ENCODE peak calls at places on chromosomes 13 and 19, in seven cellular contexts. One of them, this sample, is unnamed.

GRCh38 chr13:32642316-32642715 is 56.1 kb downstream of the PDS5B start:
- DNase-seq in OCI-LY7: no peak
- DNase-seq in neural progenitor cell: no peak
- DNase-seq in body of pancreas: no peak
- DNase-seq in adrenal gland: no peak
- DNase-seq in lung: no peak
- DNase-seq in DND-41: no peak
- DNase-seq in this sample: no peak

GRCh38 chr19:7680606-7681335 is at the start of gene TRAPPC5:
- DNase-seq in OCI-LY7: peak; percentile 93
- DNase-seq in neural progenitor cell: peak; percentile 96
- DNase-seq in body of pancreas: peak; percentile 86
- DNase-seq in adrenal gland: peak; percentile 82
- DNase-seq in lung: peak; percentile 81
- DNase-seq in DND-41: peak; percentile 89
- DNase-seq in this sample: peak; percentile 97

GRCh38 chr13:34013061-34013460 is 195.1 kb downstream of the RFC3 start:
- DNase-seq in OCI-LY7: no peak
- DNase-seq in neural progenitor cell: no peak
- DNase-seq in body of pancreas: no peak
- DNase-seq in adrenal gland: no peak
- DNase-seq in lung: no peak
- DNase-seq in DND-41: no peak
- DNase-seq in this sample: no peak

GRCh38 chr13:109345433-109345941 is 440.9 kb downstream of the IRS2 start:
- DNase-seq in OCI-LY7: no peak
- DNase-seq in neural progenitor cell: no peak
- DNase-seq in body of pancreas: no peak
- DNase-seq in adrenal gland: no peak
- DNase-seq in lung: no peak
- DNase-seq in DND-41: no peak
- DNase-seq in this sample: no peak

GRCh38 chr13:37869756-37870488 is at the start of gene TRPC4:
- DNase-seq in OCI-LY7: no peak
- DNase-seq in neural progenitor cell: peak; percentile 86
- DNase-seq in body of pancreas: peak; percentile 63
- DNase-seq in adrenal gland: peak; percentile 21
- DNase-seq in lung: no peak
- DNase-seq in DND-41: no peak
- DNase-seq in this sample: peak; percentile 68

GRCh38 chr13:21465710-21466160 is 6.6 kb upstream of the ZDHHC20 start:
- DNase-seq in OCI-LY7: no peak
- DNase-seq in neural progenitor cell: peak; percentile 68
- DNase-seq in body of pancreas: peak; percentile 31
- DNase-seq in adrenal gland: no peak
- DNase-seq in lung: no peak
- DNase-seq in DND-41: no peak
- DNase-seq in this sample: no peak

GRCh38 chr13:114177245-114178010 is 1.6 kb upstream of the CFAP97D2 start:
- DNase-seq in OCI-LY7: no peak
- DNase-seq in neural progenitor cell: no peak
- DNase-seq in body of pancreas: no peak
- DNase-seq in adrenal gland: no peak
- DNase-seq in lung: no peak
- DNase-seq in DND-41: no peak
- DNase-seq in this sample: no peak

GRCh38 chr19:49565261-49565660 is 15.1 kb downstream of the NOSIP start:
- DNase-seq in OCI-LY7: no peak
- DNase-seq in neural progenitor cell: no peak
- DNase-seq in body of pancreas: peak; percentile 59
- DNase-seq in adrenal gland: peak; percentile 60
- DNase-seq in lung: no peak
- DNase-seq in DND-41: no peak
- DNase-seq in this sample: no peak

GRCh38 chr13:100954430-100955361 is 280.1 kb upstream of the TMTC4 start:
- DNase-seq in OCI-LY7: no peak
- DNase-seq in neural progenitor cell: no peak
- DNase-seq in body of pancreas: no peak
- DNase-seq in adrenal gland: no peak
- DNase-seq in lung: no peak
- DNase-seq in DND-41: no peak
- DNase-seq in this sample: no peak

DNA sequence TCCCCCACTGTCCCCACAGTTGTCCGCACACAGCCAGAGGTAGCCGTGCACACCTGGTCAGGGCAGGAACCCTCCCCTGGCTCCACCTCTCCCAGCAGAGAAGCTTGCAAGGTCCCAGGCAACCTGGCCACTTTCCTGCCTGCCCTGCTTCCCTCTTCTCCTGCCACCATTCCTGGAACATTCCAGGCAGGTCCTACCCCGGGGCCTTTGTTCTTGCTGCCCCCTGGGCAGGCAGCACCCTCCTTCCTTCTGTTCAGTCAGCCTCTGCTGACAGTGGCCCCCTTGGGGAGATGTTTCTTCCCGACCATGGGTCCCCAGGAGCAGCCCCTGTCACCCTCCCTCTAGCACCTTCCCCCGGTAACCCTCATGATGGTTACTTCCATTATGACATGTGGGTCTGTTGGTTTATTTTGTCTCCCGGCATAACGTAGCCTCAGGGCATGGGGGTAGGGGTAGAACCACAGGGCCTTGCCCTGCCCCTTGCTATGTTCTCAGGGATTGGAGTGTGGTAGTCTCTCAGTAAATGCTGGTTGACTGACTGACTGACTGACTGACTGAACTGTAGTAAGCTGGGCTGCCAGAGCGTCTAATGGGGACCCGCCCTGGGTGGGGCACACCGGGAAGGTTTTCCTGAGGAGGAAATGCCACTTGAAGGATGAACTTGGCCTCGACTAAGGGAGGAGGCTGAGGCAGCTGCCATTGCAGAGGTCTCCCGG is 10.8 kb downstream of the PAK4 start:
- DNase-seq in OCI-LY7: no peak
- DNase-seq in neural progenitor cell: no peak
- DNase-seq in body of pancreas: no peak
- DNase-seq in adrenal gland: no peak
- DNase-seq in lung: no peak
- DNase-seq in DND-41: no peak
- DNase-seq in this sample: no peak
- H3K27ac ChIP-seq in OCI-LY7: no peak overlapping the region
- H3K27ac ChIP-seq in neural progenitor cell: no peak overlapping the region
- H3K27ac ChIP-seq in body of pancreas: peak overlapping the region; percentile 21
- H3K27ac ChIP-seq in adrenal gland: no peak overlapping the region
- H3K27ac ChIP-seq in lung: peak overlapping the region; percentile 65
- H3K27ac ChIP-seq in DND-41: no peak overlapping the region
- H3K27ac ChIP-seq in this sample: no peak overlapping the region

GRCh38 chr19:4066176-4066606 is 508 bp downstream of the ZBTB7A start:
- DNase-seq in OCI-LY7: no peak
- DNase-seq in neural progenitor cell: no peak
- DNase-seq in body of pancreas: no peak
- DNase-seq in adrenal gland: no peak
- DNase-seq in lung: no peak
- DNase-seq in DND-41: no peak
- DNase-seq in this sample: peak; percentile 89
- H3K4me1 ChIP-seq in OCI-LY7: peaks cover 45% of the 10 kb centered on the region
- H3K4me1 ChIP-seq in neural progenitor cell: peaks cover 13% of the 10 kb centered on the region
- H3K4me1 ChIP-seq in body of pancreas: peaks cover 43% of the 10 kb centered on the region
- H3K4me1 ChIP-seq in adrenal gland: peaks cover 40% of the 10 kb centered on the region
- H3K4me1 ChIP-seq in lung: peaks cover 4% of the 10 kb centered on the region
- H3K4me1 ChIP-seq in DND-41: peaks cover 40% of the 10 kb centered on the region
- H3K4me1 ChIP-seq in this sample: peaks cover 5% of the 10 kb centered on the region

DNA sequence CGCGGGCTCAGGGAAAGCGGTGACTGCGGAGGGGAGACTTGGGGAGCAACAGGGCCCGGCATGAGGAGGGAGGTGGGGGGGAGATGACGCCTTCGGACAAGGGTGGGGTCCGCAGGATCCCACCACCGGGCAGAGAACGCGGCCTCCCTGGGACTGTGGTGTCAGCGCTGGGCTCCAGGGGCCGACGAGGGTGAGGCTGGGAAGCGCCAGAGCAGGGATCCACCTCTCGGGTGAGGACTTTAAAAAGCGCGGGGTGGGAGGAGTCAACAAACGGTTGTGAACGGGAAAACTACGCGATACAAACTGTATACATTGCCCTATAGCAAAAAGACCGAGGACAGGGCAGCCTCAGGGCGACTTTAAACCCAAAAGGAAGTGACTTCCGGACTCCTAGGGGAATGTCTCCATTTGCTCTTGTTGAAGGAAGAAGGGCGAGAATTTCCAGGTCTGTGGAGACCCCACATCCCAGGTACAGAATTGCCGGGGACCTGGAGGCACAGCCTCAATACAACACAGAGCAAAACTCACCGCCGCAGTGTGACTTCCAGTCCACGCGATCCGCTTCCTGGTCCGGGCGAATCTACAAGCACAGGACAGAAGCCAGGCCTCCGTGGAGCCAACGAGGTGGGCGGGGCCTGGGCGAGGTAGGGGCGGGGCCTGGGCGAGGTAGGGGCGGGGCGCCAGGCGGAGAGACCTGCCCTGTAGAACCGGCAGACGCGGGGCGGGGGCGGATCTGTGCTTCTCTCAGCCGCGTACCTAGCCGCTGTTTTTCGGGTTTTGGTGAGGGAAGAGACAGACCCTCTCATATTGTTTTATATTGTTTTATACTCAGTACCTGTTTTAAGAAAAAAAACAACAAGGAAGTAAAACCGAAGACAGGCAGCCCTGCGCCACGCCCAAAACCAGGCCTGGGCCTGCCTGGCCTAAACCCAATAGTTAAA is at the start of gene ZNF888:
- DNase-seq in OCI-LY7: peak; percentile 88
- DNase-seq in neural progenitor cell: peak; percentile 92
- DNase-seq in body of pancreas: peak; percentile 92
- DNase-seq in adrenal gland: peak; percentile 93
- DNase-seq in lung: peak; percentile 92
- DNase-seq in DND-41: peak; percentile 89
- DNase-seq in this sample: peak; percentile 95
- H3K27ac ChIP-seq in OCI-LY7: peak within 1 kb of the TSS; percentile 54
- H3K27ac ChIP-seq in neural progenitor cell: peak within 1 kb of the TSS; percentile 4
- H3K27ac ChIP-seq in body of pancreas: peak within 1 kb of the TSS; percentile 79
- H3K27ac ChIP-seq in adrenal gland: peak within 1 kb of the TSS; percentile 84
- H3K27ac ChIP-seq in lung: peak within 1 kb of the TSS; percentile 98
- H3K27ac ChIP-seq in DND-41: peak within 1 kb of the TSS; percentile 80
- H3K27ac ChIP-seq in this sample: peak within 1 kb of the TSS; percentile 74

DNA sequence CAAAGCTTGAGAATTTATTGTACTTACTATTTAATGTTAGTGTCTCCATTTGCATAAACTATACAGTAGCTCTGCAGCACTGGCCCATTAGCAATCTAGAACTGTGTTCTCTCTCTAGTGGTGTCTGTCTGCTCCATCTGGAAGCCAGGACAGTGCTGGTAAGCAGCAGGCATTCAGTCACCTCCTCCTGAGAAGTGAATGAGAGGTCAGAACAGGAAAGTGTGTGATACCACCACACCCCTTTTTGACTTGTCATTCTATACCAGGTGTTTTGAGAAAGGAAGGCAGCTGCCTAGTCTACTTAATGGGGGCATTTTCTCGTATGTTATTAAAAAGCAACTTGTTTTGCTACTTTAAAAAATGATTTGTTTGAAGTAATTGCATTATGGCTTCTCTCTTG is 3.9 kb downstream of the COG3 start:
- DNase-seq in OCI-LY7: peak; percentile 7
- DNase-seq in neural progenitor cell: no peak
- DNase-seq in body of pancreas: no peak
- DNase-seq in adrenal gland: no peak
- DNase-seq in lung: no peak
- DNase-seq in DND-41: no peak
- DNase-seq in this sample: no peak
- H3K4me1 ChIP-seq in OCI-LY7: peaks cover 20% of the 10 kb centered on the region
- H3K4me1 ChIP-seq in neural progenitor cell: peaks cover 8% of the 10 kb centered on the region
- H3K4me1 ChIP-seq in body of pancreas: peaks cover 69% of the 10 kb centered on the region
- H3K4me1 ChIP-seq in adrenal gland: peaks cover 63% of the 10 kb centered on the region
- H3K4me1 ChIP-seq in lung: peaks cover 4% of the 10 kb centered on the region
- H3K4me1 ChIP-seq in DND-41: peaks cover 30% of the 10 kb centered on the region
- H3K4me1 ChIP-seq in this sample: peaks cover 3% of the 10 kb centered on the region

GRCh38 chr13:60410299-60410698 is 13.3 kb downstream of the TDRD3 start:
- DNase-seq in OCI-LY7: no peak
- DNase-seq in neural progenitor cell: no peak
- DNase-seq in body of pancreas: no peak
- DNase-seq in adrenal gland: no peak
- DNase-seq in lung: no peak
- DNase-seq in DND-41: no peak
- DNase-seq in this sample: no peak
- H3K27ac ChIP-seq in OCI-LY7: no peak overlapping the region
- H3K27ac ChIP-seq in neural progenitor cell: no peak overlapping the region
- H3K27ac ChIP-seq in body of pancreas: no peak overlapping the region
- H3K27ac ChIP-seq in adrenal gland: no peak overlapping the region
- H3K27ac ChIP-seq in lung: no peak overlapping the region
- H3K27ac ChIP-seq in DND-41: no peak overlapping the region
- H3K27ac ChIP-seq in this sample: no peak overlapping the region

GRCh38 chr13:36841411-36841810 is 22.4 kb downstream of the RFXAP start:
- DNase-seq in OCI-LY7: no peak
- DNase-seq in neural progenitor cell: no peak
- DNase-seq in body of pancreas: no peak
- DNase-seq in adrenal gland: no peak
- DNase-seq in lung: no peak
- DNase-seq in DND-41: no peak
- DNase-seq in this sample: no peak

GRCh38 chr13:36840718-36841250 is 21.8 kb downstream of the RFXAP start:
- DNase-seq in OCI-LY7: no peak
- DNase-seq in neural progenitor cell: no peak
- DNase-seq in body of pancreas: no peak
- DNase-seq in adrenal gland: no peak
- DNase-seq in lung: no peak
- DNase-seq in DND-41: no peak
- DNase-seq in this sample: no peak

GRCh38 chr13:36837354-36838092 is 18.5 kb downstream of the RFXAP start:
- DNase-seq in OCI-LY7: no peak
- DNase-seq in neural progenitor cell: no peak
- DNase-seq in body of pancreas: no peak
- DNase-seq in adrenal gland: no peak
- DNase-seq in lung: no peak
- DNase-seq in DND-41: no peak
- DNase-seq in this sample: no peak

GRCh38 chr13:36839981-36840380 is 21.0 kb downstream of the RFXAP start:
- DNase-seq in OCI-LY7: no peak
- DNase-seq in neural progenitor cell: no peak
- DNase-seq in body of pancreas: no peak
- DNase-seq in adrenal gland: no peak
- DNase-seq in lung: no peak
- DNase-seq in DND-41: no peak
- DNase-seq in this sample: no peak

DNA sequence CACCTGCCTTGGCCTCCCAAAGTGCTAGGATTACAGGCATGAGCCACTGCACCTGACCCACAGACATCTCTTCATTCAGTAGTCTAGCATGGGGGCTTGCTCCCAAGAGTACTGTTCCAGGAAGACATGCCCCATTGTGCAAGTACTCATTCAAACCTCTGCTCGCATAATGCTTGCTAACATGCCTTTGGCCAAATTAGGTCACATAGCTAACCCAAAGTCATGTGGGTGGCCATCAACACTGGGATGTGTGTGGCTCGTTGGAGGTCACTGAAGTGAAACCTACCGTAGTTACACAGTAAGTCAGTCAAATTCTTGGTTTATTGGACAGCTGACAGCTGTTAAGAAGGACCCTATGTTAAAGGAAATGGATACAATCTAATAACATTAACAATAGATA is 20.3 kb downstream of the RFXAP start:
- DNase-seq in OCI-LY7: no peak
- DNase-seq in neural progenitor cell: no peak
- DNase-seq in body of pancreas: no peak
- DNase-seq in adrenal gland: no peak
- DNase-seq in lung: no peak
- DNase-seq in DND-41: no peak
- DNase-seq in this sample: no peak
- H3K4me1 ChIP-seq in OCI-LY7: no peaks in the 10 kb centered on the region
- H3K4me1 ChIP-seq in neural progenitor cell: peaks cover 4% of the 10 kb centered on the region
- H3K4me1 ChIP-seq in body of pancreas: peaks cover 4% of the 10 kb centered on the region
- H3K4me1 ChIP-seq in adrenal gland: no peaks in the 10 kb centered on the region
- H3K4me1 ChIP-seq in lung: peaks cover 7% of the 10 kb centered on the region
- H3K4me1 ChIP-seq in DND-41: no peaks in the 10 kb centered on the region
- H3K4me1 ChIP-seq in this sample: peaks cover 6% of the 10 kb centered on the region

This sample was measured in right cardiac atrium.